ENCODE peak calls at places on chromosomes 4 and X, in seven cellular contexts. G, Q, S, V, P, K and R are unnamed samples.

GRCh38 chr4:78437608-78438088 is 113.9 kb upstream of the ANXA3 start:
- DNase-seq in S (no peak), Q (no peak), P (no peak), K (no peak), G (no peak), V (no peak), R (no peak)

GRCh38 chrX:9829308-9830267 is 43.4 kb downstream of the SHROOM2 start:
- DNase-seq in V (peak; percentile 53), K (no peak), P (no peak), S (no peak), G (no peak), Q (no peak), R (no peak)

GRCh38 chr4:158315706-158316105 is 105.4 kb downstream of the TMEM144 start:
- DNase-seq in S (no peak), P (no peak), K (no peak), Q (no peak), V (no peak), G (no peak), R (no peak)

GRCh38 chrX:69214463-69214862 is 49.2 kb upstream of the PJA1 start:
- DNase-seq in K (no peak), S (no peak), P (no peak), G (no peak), V (no peak), Q (no peak), R (no peak)

GRCh38 chrX:40145670-40146470 is 48.1 kb upstream of the BCOR start:
- DNase-seq in G (no peak), K (no peak), V (peak; percentile 40), S (no peak), P (no peak), Q (no peak), R (no peak)

GRCh38 chr4:26987191-26987590 is 126.5 kb downstream of the STIM2 start:
- DNase-seq in Q (no peak), S (no peak), P (no peak), G (no peak), V (no peak), K (no peak), R (no peak)

GRCh38 chrX:23901805-23902204 is 5.9 kb downstream of the APOO start:
- DNase-seq in P (no peak), V (peak; percentile 39), G (peak; percentile 66), Q (no peak), S (peak; percentile 48), K (no peak), R (peak; percentile 34)

GRCh38 chrX:51332188-51332942 is at the start of gene NUDT10:
- DNase-seq in S (no peak), K (peak; percentile 1), V (no peak), P (peak; percentile 34), Q (peak; percentile 71), G (peak; percentile 7), R (peak; percentile 68)

GRCh38 chr4:121951570-121952110 is at the start of gene TRPC3:
- DNase-seq in K (no peak), V (peak; percentile 71), Q (peak; percentile 64), P (peak; percentile 29), S (no peak), G (no peak), R (peak; percentile 20)

GRCh38 chr4:5752803-5753184 is 41.8 kb downstream of the EVC start:
- DNase-seq in Q (no peak), V (no peak), S (no peak), G (no peak), P (no peak), K (no peak), R (no peak)

GRCh38 chrX:84453351-84454246 is 48.7 kb downstream of the HDX start:
- DNase-seq in P (no peak), V (no peak), Q (no peak), S (no peak), G (no peak), K (no peak), R (no peak)

GRCh38 chr4:134215636-134216340 is 14.2 kb upstream of the PABPC4L start:
- DNase-seq in S (no peak), G (no peak), Q (no peak), V (no peak), K (no peak), P (no peak), R (no peak)
- TF ChIP-seq CTCF in S (no peak), G (no peak), Q (no peak), V (no peak), K (no peak), P (no peak), R (no peak)

GRCh38 chrX:48917139-48917980 is 1.5 kb downstream of the PIM2 start:
- DNase-seq in P (peak; percentile 87), G (peak; percentile 89), Q (peak; percentile 83), K (peak; percentile 84), S (peak; percentile 90), V (peak; percentile 79), R (peak; percentile 84)

GRCh38 chrX:48919947-48920712 is 1.3 kb upstream of the PIM2 start:
- DNase-seq in S (no peak), Q (no peak), V (no peak), K (peak; percentile 26), G (no peak), P (no peak), R (no peak)

GRCh38 chrX:48919360-48919821 is 567 bp upstream of the PIM2 start:
- DNase-seq in P (no peak), S (no peak), Q (no peak), V (no peak), K (peak; percentile 44), G (no peak), R (no peak)

GRCh38 chrX:48918303-48918643 is 551 bp downstream of the PIM2 start:
- DNase-seq in P (no peak), G (no peak), Q (no peak), S (no peak), K (no peak), V (no peak), R (no peak)

GRCh38 chrX:48918644-48919340 is at the start of gene PIM2:
- DNase-seq in K (peak; percentile 91), V (peak; percentile 87), G (peak; percentile 81), Q (peak; percentile 89), S (peak; percentile 89), P (peak; percentile 88), R (peak; percentile 76)
- TF ChIP-seq CTCF in K (no peak), V (no peak), G (no peak), Q (no peak), S (no peak), P (no peak), R (no peak)

GRCh38 chr4:11488657-11489448 is 60.2 kb upstream of the HS3ST1 start:
- DNase-seq in V (no peak), G (no peak), S (no peak), Q (no peak), K (no peak), P (no peak), R (no peak)
- TF ChIP-seq CTCF in V (no peak), G (no peak), S (no peak), Q (no peak), K (no peak), P (no peak), R (no peak)

GRCh38 chr4:110009526-110009925 is 96.8 kb downstream of the EGF start:
- DNase-seq in V (no peak), G (no peak), S (no peak), K (no peak), Q (no peak), P (no peak), R (no peak)

GRCh38 chr4:110007217-110007616 is 94.5 kb downstream of the EGF start:
- DNase-seq in G (no peak), Q (no peak), V (no peak), P (no peak), S (no peak), K (no peak), R (no peak)

GRCh38 chr4:110005461-110006056 is 92.9 kb downstream of the EGF start:
- DNase-seq in V (peak; percentile 67), Q (no peak), P (no peak), K (no peak), G (peak; percentile 11), S (no peak), R (no peak)

GRCh38 chr4:110010797-110011196 is 98.1 kb downstream of the EGF start:
- DNase-seq in V (no peak), K (no peak), G (no peak), S (no peak), Q (no peak), P (no peak), R (no peak)

GRCh38 chr4:110008540-110008939 is 95.9 kb downstream of the EGF start:
- DNase-seq in Q (no peak), P (no peak), S (no peak), G (no peak), K (no peak), V (no peak), R (no peak)
- TF ChIP-seq CTCF in Q (no peak), P (no peak), S (no peak), G (no peak), K (no peak), V (no peak), R (no peak)

GRCh38 chr4:168710353-168710946 is 213.6 kb downstream of the PALLD start:
- DNase-seq in G (peak; percentile 74), K (no peak), P (no peak), S (peak; percentile 60), Q (no peak), V (peak; percentile 31), R (no peak)
- TF ChIP-seq CTCF in G (peak; percentile 56), K (no peak), P (peak; percentile 71), S (peak; percentile 59), Q (peak; percentile 55), V (no peak), R (peak; percentile 62)

GRCh38 chr4:169010125-169011023 is at the start of gene CBR4:
- DNase-seq in K (peak; percentile 94), V (peak; percentile 87), Q (peak; percentile 99), S (peak; percentile 99), G (peak; percentile 93), P (peak; percentile 99), R (peak; percentile 86)
- TF ChIP-seq CTCF in K (peak; percentile 56), V (no peak), Q (no peak), S (peak; percentile 28), G (peak; percentile 6), P (peak; percentile 41), R (peak; percentile 63)

DNA sequence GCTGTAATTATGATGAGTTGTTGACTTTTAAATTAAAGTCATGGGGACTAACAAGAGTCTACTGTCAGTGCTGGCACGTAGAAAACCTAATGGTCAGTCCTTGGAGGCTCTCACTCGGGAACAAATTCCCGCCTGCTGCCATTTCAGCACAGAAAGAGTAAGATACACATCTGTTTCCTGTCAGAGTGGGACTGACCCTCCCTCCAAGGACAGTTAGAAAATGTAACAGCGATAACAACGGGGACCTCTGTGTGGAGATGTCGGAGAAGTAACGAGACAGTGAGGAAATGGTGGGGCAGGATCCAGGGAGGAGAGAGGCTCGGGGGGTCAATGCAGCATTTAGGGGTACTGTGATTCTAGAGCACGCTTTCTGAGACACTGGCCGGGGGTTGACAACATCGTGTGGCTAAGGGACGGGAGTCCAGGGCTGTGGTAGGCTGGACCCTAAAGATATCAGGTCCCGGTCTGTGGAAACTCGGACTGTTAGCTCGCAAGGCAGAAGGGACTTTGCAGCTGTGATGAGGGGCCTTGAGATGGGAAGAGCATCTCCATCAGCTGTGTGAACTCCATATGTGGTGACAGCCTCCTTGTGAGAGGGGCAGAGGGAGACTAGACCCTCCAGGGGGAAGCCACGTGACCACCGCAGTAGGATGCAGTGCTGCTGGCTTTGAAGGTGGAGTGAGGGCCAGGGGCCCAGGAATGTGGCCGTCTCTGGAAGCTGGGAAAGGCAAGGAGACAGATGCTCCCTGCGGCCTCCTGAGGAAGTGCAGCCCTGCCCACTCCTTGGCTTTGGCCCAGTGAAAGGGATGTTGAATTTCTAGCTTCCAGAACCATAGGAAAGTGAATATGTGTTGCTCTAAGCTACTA is 35.8 kb upstream of the SORCS2 start:
- DNase-seq in Q (peak; percentile 59), P (peak; percentile 50), K (no peak), V (no peak), S (peak; percentile 5), G (peak; percentile 43), R (peak; percentile 28)
- TF ChIP-seq CTCF in Q (peak; percentile 52), P (peak; percentile 45), K (no peak), V (no peak), S (peak; percentile 32), G (peak; percentile 78), R (peak; percentile 62)